ENCODE peak calls at places on chromosomes 12 and 14, in five cellular contexts. B is HFF-Myc, V is WTC11, Z is ovary, X is lower leg skin. Y is an unnamed sample.

GRCh38 chr14:98708555-98708954 is 563.4 kb downstream of the BCL11B start:
- DNase-seq in B (no peak), V (no peak), Z (no peak), X (no peak), Y (no peak)

GRCh38 chr12:69779928-69780327 is 41.3 kb downstream of the RAB3IP start:
- DNase-seq in B (peak; percentile 20), V (peak; percentile 82), Z (no peak), X (no peak), Y (peak; percentile 94)

GRCh38 chr14:94663965-94664704 is 51.9 kb downstream of the SERPINA3 start:
- DNase-seq in B (no peak), V (no peak), Z (no peak), X (no peak), Y (no peak)

GRCh38 chr12:108133482-108133881 is 4.4 kb downstream of the WSCD2 start:
- DNase-seq in B (no peak), V (no peak), Z (no peak), X (no peak), Y (no peak)

GRCh38 chr14:45134051-45134958 is at the start of gene FKBP3:
- DNase-seq in B (peak; percentile 95), V (peak; percentile 95), Z (peak; percentile 96), X (peak; percentile 98), Y (peak; percentile 98)

GRCh38 chr14:50855558-50855957 is 16.3 kb upstream of the ABHD12B start:
- DNase-seq in B (no peak), V (no peak), Z (no peak), X (no peak), Y (no peak)

GRCh38 chr12:48739618-48740269 is 23.2 kb upstream of the CCNT1 start:
- DNase-seq in B (no peak), V (no peak), Z (no peak), X (no peak), Y (no peak)

GRCh38 chr12:131895640-131896079 is 1.2 kb downstream of the ULK1 start:
- DNase-seq in B (no peak), V (no peak), Z (no peak), X (no peak), Y (no peak)

GRCh38 chr14:87725318-87725717 is 267.7 kb downstream of the GALC start:
- DNase-seq in B (no peak), V (no peak), Z (no peak), X (no peak), Y (no peak)

GRCh38 chr12:120928864-120929652 is 24.9 kb upstream of the SPPL3 start:
- DNase-seq in B (no peak), V (peak; percentile 64), Z (no peak), X (peak; percentile 48), Y (peak; percentile 92)

GRCh38 chr14:32509632-32510187 is 180.6 kb downstream of the AKAP6 start:
- DNase-seq in B (peak; percentile 79), V (no peak), Z (peak; percentile 28), X (peak; percentile 56), Y (no peak)

GRCh38 chr12:98741615-98742265 is 96.7 kb downstream of the APAF1 start:
- DNase-seq in B (no peak), V (no peak), Z (no peak), X (no peak), Y (peak; percentile 72)

GRCh38 chr12:4800555-4800954 is 80.4 kb downstream of the GALNT8 start:
- DNase-seq in B (no peak), V (no peak), Z (no peak), X (no peak), Y (no peak)

GRCh38 chr14:99266181-99267178 is 5.5 kb downstream of the BCL11B start:
- DNase-seq in B (peak; percentile 17), V (peak; percentile 82), Z (peak; percentile 61), X (peak; percentile 84), Y (peak; percentile 93)

GRCh38 chr12:57759360-57759980 is 4.6 kb downstream of the MARCHF9 start:
- DNase-seq in B (no peak), V (no peak), Z (no peak), X (no peak), Y (peak; percentile 73)

GRCh38 chr12:4938900-4939299 is 29.2 kb downstream of the KCNA1 start:
- DNase-seq in B (no peak), V (no peak), Z (no peak), X (no peak), Y (no peak)

GRCh38 chr14:51056431-51056830 is 38.5 kb downstream of the TRIM9 start:
- DNase-seq in B (no peak), V (no peak), Z (no peak), X (no peak), Y (no peak)

GRCh38 chr12:120249875-120250795 is 15.4 kb downstream of the PXN start:
- DNase-seq in B (no peak), V (no peak), Z (no peak), X (peak; percentile 81), Y (peak; percentile 47)

GRCh38 chr14:59997496-59997895 is 77.6 kb downstream of the LRRC9 start:
- DNase-seq in B (no peak), V (no peak), Z (no peak), X (no peak), Y (no peak)

GRCh38 chr14:65302571-65303184 is 109.9 kb upstream of the FUT8 start:
- DNase-seq in B (no peak), V (no peak), Z (no peak), X (no peak), Y (no peak)

GRCh38 chr14:100537701-100538565 is 49.3 kb downstream of the BEGAIN start:
- DNase-seq in B (no peak), V (peak; percentile 20), Z (peak; percentile 14), X (no peak), Y (peak; percentile 49)

GRCh38 chr12:78340406-78340805 is 509.7 kb downstream of the NAV3 start:
- DNase-seq in B (no peak), V (no peak), Z (no peak), X (no peak), Y (no peak)

GRCh38 chr12:11652351-11653040 is 3.0 kb downstream of the ETV6 start:
- DNase-seq in B (no peak), V (no peak), Z (no peak), X (peak; percentile 34), Y (no peak)

GRCh38 chr14:22836301-22837058 is at the start of gene MMP14:
- DNase-seq in B (no peak), V (peak; percentile 62), Z (peak; percentile 86), X (peak; percentile 84), Y (peak; percentile 87)

GRCh38 chr12:15534870-15535269 is 212.6 kb downstream of the PTPRO start:
- DNase-seq in B (no peak), V (no peak), Z (no peak), X (peak; percentile 70), Y (no peak)

GRCh38 chr14:38207342-38207741 is 362 bp upstream of the SSTR1 start:
- DNase-seq in B (no peak), V (no peak), Z (no peak), X (no peak), Y (peak; percentile 54)

DNA sequence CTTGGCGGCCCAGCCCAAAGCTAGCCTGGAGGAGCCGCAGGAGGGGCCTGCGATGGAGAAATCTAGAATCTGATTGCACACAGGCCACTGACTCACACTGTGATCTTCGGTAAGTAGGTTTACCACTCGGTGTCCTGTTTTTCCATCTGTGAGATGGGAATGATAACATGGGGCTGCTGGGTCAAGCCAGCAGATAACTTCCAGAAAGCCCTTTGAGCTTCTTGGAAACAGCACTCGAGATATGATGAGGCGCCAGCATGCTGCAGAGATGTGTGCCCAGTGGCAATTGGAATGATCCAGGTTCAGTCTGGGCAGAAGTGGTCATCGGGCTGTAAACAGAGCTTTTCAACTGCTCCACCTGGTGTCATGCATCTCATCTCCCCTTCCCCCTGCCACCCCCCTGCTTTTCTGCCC is 771.3 kb upstream of the TBX3 start:
- DNase-seq in B (no peak), V (no peak), Z (no peak), X (no peak), Y (peak; percentile 67)
- TF ChIP-seq CTCF in B (no peak), V (no peak), Z (no peak), X (no peak), Y (no peak)

GRCh38 chr12:82685721-82686222 is 934 bp upstream of the TMTC2 start:
- DNase-seq in B (peak; percentile 77), V (peak; percentile 97), Z (peak; percentile 93), X (peak; percentile 94), Y (peak; percentile 99)

GRCh38 chr12:82686223-82687019 is at the start of gene TMTC2:
- DNase-seq in B (peak; percentile 63), V (peak; percentile 89), Z (peak; percentile 91), X (peak; percentile 90), Y (peak; percentile 99)

GRCh38 chr12:82688619-82689018 is 1.9 kb downstream of the TMTC2 start:
- DNase-seq in B (no peak), V (no peak), Z (no peak), X (no peak), Y (no peak)

GRCh38 chr12:82687020-82687951 is 580 bp downstream of the TMTC2 start:
- DNase-seq in B (no peak), V (peak; percentile 63), Z (peak; percentile 13), X (peak; percentile 38), Y (peak; percentile 92)

DNA sequence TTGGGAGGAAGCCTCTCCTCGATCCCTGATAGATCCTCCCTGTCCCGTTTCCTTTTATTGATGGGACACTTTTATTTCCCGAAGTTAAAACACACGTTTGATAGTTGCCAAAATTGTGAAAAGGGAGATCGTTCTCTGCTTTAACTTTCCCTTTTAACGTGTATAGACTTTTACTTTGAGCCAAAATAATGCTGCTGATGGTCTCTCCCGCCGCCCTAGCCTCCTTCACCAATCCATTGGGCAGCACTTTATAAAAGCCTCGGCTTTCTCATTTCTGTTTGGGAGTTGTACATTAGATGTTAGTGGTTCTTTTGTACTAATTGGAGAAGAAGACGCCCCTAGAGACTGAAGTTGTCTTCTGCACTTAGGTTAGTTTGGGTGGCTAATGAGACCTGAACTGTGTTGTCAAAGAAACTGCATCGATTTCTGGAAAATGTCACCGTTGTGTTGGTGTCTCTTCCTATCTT is 1.4 kb downstream of the TMTC2 start:
- DNase-seq in B (no peak), V (no peak), Z (no peak), X (no peak), Y (no peak)
- TF ChIP-seq CTCF in B (no peak), V (no peak), Z (no peak), X (no peak), Y (peak; percentile 58)

DNA sequence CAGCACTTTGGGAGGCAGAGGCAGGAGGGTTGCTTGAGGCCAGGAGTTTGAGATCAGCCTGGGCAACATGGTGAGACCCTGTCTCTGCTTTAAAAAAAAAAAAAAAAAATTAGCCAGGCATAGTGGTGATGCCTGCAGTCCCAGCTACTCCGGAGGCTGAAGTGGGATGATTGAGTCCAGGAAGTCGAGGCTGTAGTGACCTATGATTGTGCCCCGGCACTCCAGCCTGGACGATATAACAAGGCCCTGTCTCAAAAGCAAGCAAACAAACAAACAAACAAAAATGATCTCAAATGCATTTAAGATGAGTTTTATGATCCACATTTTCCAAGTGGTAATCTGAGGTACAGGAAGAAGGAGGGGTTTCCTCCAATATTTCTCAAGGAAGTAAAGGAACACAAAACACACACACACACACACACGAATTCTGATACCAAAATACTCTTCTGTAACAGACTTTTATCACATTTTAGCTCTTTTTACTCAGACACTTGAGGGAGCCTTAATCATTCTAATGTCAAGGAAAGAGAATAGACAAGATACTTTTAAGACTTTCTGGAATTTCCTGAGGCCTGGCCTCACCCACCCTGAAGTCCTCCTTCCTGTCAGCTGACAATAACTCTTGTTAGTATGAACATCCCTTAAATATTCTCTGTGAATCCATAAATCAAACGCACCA is 44.4 kb upstream of the CERS5 start:
- DNase-seq in B (no peak), V (no peak), Z (no peak), X (no peak), Y (no peak)
- TF ChIP-seq CTCF in B (no peak), V (no peak), Z (no peak), X (no peak), Y (no peak)

DNA sequence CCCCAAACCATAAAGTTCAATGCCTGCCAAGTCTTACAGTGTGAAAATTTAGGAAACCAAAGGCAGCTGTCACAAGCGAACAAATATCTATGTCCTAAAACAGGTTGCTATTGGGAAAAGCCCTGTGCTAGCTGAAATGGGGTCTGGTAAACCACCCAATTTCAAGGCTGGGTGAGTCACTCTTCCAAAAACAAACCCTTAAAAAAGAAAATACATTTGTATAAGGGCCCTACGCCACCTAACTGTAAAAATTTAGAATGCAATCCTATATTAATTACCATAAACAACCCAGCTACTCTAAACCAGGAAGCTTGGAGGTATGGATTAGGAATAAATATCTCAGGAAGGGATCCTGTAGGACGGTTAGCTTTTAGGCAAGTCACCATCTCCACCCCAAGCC is 32.1 kb downstream of the PRMT8 start:
- DNase-seq in B (no peak), V (no peak), Z (no peak), X (no peak), Y (no peak)
- TF ChIP-seq CTCF in B (peak; percentile 2), V (no peak), Z (no peak), X (no peak), Y (no peak)